ENCODE peak calls at places on chromosomes 4 and X, in seven cellular contexts. One of them, this sample, is unnamed.

GRCh38 chrX:134396174-134396573 is 63.8 kb upstream of the HPRT1 start:
- DNase-seq in mammary epithelial cell: peak
- DNase-seq in iris pigment epithelial cell: peak
- DNase-seq in DMS 273 treated with DMSO at 0.1 percent for 48 hours: peak
- DNase-seq in NCI-H774: no peak
- DNase-seq in NCI-H748 treated with DMSO at 0.1 percent for 48 hours: peak
- DNase-seq in endodermal cell: no peak
- DNase-seq in this sample: no peak

GRCh38 chr4:129335263-129335662 is 239.3 kb downstream of the C4orf33 start:
- DNase-seq in NCI-H774: peak
- DNase-seq in iris pigment epithelial cell: no peak
- DNase-seq in DMS 273 treated with DMSO at 0.1 percent for 48 hours: no peak
- DNase-seq in mammary epithelial cell: no peak
- DNase-seq in endodermal cell: no peak
- DNase-seq in NCI-H748 treated with DMSO at 0.1 percent for 48 hours: peak
- DNase-seq in this sample: no peak

GRCh38 chr4:8649631-8650261 is 57.2 kb downstream of the CPZ start:
- DNase-seq in NCI-H748 treated with DMSO at 0.1 percent for 48 hours: no peak
- DNase-seq in endodermal cell: peak
- DNase-seq in DMS 273 treated with DMSO at 0.1 percent for 48 hours: no peak
- DNase-seq in NCI-H774: no peak
- DNase-seq in mammary epithelial cell: no peak
- DNase-seq in iris pigment epithelial cell: no peak
- DNase-seq in this sample: no peak

GRCh38 chr4:153488719-153489384 is 22.7 kb downstream of the TMEM131L start:
- DNase-seq in iris pigment epithelial cell: peak
- DNase-seq in endodermal cell: peak
- DNase-seq in mammary epithelial cell: peak
- DNase-seq in NCI-H774: no peak
- DNase-seq in DMS 273 treated with DMSO at 0.1 percent for 48 hours: no peak
- DNase-seq in NCI-H748 treated with DMSO at 0.1 percent for 48 hours: no peak
- DNase-seq in this sample: no peak

GRCh38 chrX:39261446-39262147 is 460.3 kb downstream of the MID1IP1 start:
- DNase-seq in NCI-H774: peak
- DNase-seq in mammary epithelial cell: peak
- DNase-seq in NCI-H748 treated with DMSO at 0.1 percent for 48 hours: peak
- DNase-seq in iris pigment epithelial cell: peak
- DNase-seq in endodermal cell: peak
- DNase-seq in DMS 273 treated with DMSO at 0.1 percent for 48 hours: no peak
- DNase-seq in this sample: peak

GRCh38 chr4:89496851-89497250 is 189.3 kb upstream of the GPRIN3 start:
- DNase-seq in NCI-H748 treated with DMSO at 0.1 percent for 48 hours: no peak
- DNase-seq in endodermal cell: no peak
- DNase-seq in DMS 273 treated with DMSO at 0.1 percent for 48 hours: no peak
- DNase-seq in iris pigment epithelial cell: peak
- DNase-seq in mammary epithelial cell: peak
- DNase-seq in NCI-H774: no peak
- DNase-seq in this sample: no peak

GRCh38 chr4:24794916-24795665 is at the start of gene SOD3:
- DNase-seq in iris pigment epithelial cell: peak
- DNase-seq in DMS 273 treated with DMSO at 0.1 percent for 48 hours: no peak
- DNase-seq in mammary epithelial cell: no peak
- DNase-seq in endodermal cell: peak
- DNase-seq in NCI-H748 treated with DMSO at 0.1 percent for 48 hours: no peak
- DNase-seq in NCI-H774: peak
- DNase-seq in this sample: no peak

GRCh38 chrX:74065831-74066390 is 238.1 kb upstream of the ZCCHC13 start:
- DNase-seq in DMS 273 treated with DMSO at 0.1 percent for 48 hours: no peak
- DNase-seq in NCI-H748 treated with DMSO at 0.1 percent for 48 hours: no peak
- DNase-seq in mammary epithelial cell: no peak
- DNase-seq in iris pigment epithelial cell: no peak
- DNase-seq in NCI-H774: no peak
- DNase-seq in endodermal cell: no peak
- DNase-seq in this sample: no peak

GRCh38 chrX:123339201-123339905 is 155.3 kb downstream of the GRIA3 start:
- DNase-seq in endodermal cell: no peak
- DNase-seq in DMS 273 treated with DMSO at 0.1 percent for 48 hours: no peak
- DNase-seq in NCI-H774: no peak
- DNase-seq in mammary epithelial cell: peak
- DNase-seq in NCI-H748 treated with DMSO at 0.1 percent for 48 hours: no peak
- DNase-seq in iris pigment epithelial cell: peak
- DNase-seq in this sample: peak

GRCh38 chr4:7139167-7139979 is 53.0 kb upstream of the SORCS2 start:
- DNase-seq in iris pigment epithelial cell: no peak
- DNase-seq in DMS 273 treated with DMSO at 0.1 percent for 48 hours: no peak
- DNase-seq in endodermal cell: no peak
- DNase-seq in NCI-H748 treated with DMSO at 0.1 percent for 48 hours: no peak
- DNase-seq in NCI-H774: no peak
- DNase-seq in mammary epithelial cell: no peak
- DNase-seq in this sample: no peak

GRCh38 chrX:103453655-103454054 is 65.6 kb downstream of the RAB40A start:
- DNase-seq in NCI-H774: peak
- DNase-seq in mammary epithelial cell: peak
- DNase-seq in NCI-H748 treated with DMSO at 0.1 percent for 48 hours: no peak
- DNase-seq in endodermal cell: no peak
- DNase-seq in iris pigment epithelial cell: peak
- DNase-seq in DMS 273 treated with DMSO at 0.1 percent for 48 hours: no peak
- DNase-seq in this sample: peak

GRCh38 chr4:77695769-77696168 is 90.1 kb downstream of the CXCL13 start:
- DNase-seq in DMS 273 treated with DMSO at 0.1 percent for 48 hours: no peak
- DNase-seq in mammary epithelial cell: peak
- DNase-seq in iris pigment epithelial cell: peak
- DNase-seq in NCI-H774: no peak
- DNase-seq in endodermal cell: no peak
- DNase-seq in NCI-H748 treated with DMSO at 0.1 percent for 48 hours: no peak
- DNase-seq in this sample: peak

GRCh38 chr4:21888195-21888976 is 60.2 kb downstream of the KCNIP4 start:
- DNase-seq in iris pigment epithelial cell: peak
- DNase-seq in NCI-H774: no peak
- DNase-seq in endodermal cell: no peak
- DNase-seq in DMS 273 treated with DMSO at 0.1 percent for 48 hours: no peak
- DNase-seq in NCI-H748 treated with DMSO at 0.1 percent for 48 hours: no peak
- DNase-seq in mammary epithelial cell: peak
- DNase-seq in this sample: peak

GRCh38 chr4:188130355-188130754 is 8.9 kb upstream of the TRIML1 start:
- DNase-seq in endodermal cell: no peak
- DNase-seq in DMS 273 treated with DMSO at 0.1 percent for 48 hours: no peak
- DNase-seq in iris pigment epithelial cell: no peak
- DNase-seq in mammary epithelial cell: no peak
- DNase-seq in NCI-H774: no peak
- DNase-seq in NCI-H748 treated with DMSO at 0.1 percent for 48 hours: no peak
- DNase-seq in this sample: no peak